ENCODE peak calls at places on chromosomes 11 and 22, in nine cellular contexts. V, X, A, B, G, I, Z, F and K are unnamed samples.

GRCh38 chr22:41976070-41976901 is 7.0 kb downstream of the SEPTIN3 start:
- DNase-seq in V (peak), X (no peak), A (no peak), B (no peak), G (no peak), I (no peak), Z (peak), F (no peak), K (peak)

GRCh38 chr22:47195676-47196492 is 433.4 kb downstream of the TBC1D22A start:
- DNase-seq in V (no peak), X (no peak), A (no peak), B (no peak), G (peak), I (peak), Z (no peak), F (no peak), K (peak)

GRCh38 chr11:65883786-65884715 is 4.2 kb downstream of the FIBP start:
- DNase-seq in V (no peak), X (no peak), A (no peak), B (no peak), G (no peak), I (no peak), Z (no peak), F (no peak), K (no peak)

GRCh38 chr11:28338371-28338770 is 230.2 kb downstream of the METTL15 start:
- DNase-seq in V (no peak), X (no peak), A (no peak), B (no peak), G (no peak), I (no peak), Z (no peak), F (no peak), K (no peak)

GRCh38 chr11:47433991-47434786 is 8.0 kb upstream of the PSMC3 start:
- DNase-seq in V (no peak), X (no peak), A (peak), B (peak), G (no peak), I (peak), Z (no peak), F (peak), K (no peak)

GRCh38 chr11:6693342-6694228 is 10.4 kb upstream of the MRPL17 start:
- DNase-seq in V (no peak), X (peak), A (peak), B (peak), G (no peak), I (peak), Z (no peak), F (peak), K (no peak)

GRCh38 chr11:35344990-35345655 is 74.2 kb downstream of the SLC1A2 start:
- DNase-seq in V (no peak), X (no peak), A (no peak), B (no peak), G (no peak), I (no peak), Z (no peak), F (no peak), K (no peak)

GRCh38 chr11:131002145-131002544 is 85.9 kb upstream of the SNX19 start:
- DNase-seq in V (no peak), X (no peak), A (no peak), B (no peak), G (no peak), I (no peak), Z (no peak), F (no peak), K (no peak)

GRCh38 chr11:29019960-29020683 is 911.9 kb downstream of the METTL15 start:
- DNase-seq in V (peak), X (no peak), A (no peak), B (no peak), G (no peak), I (no peak), Z (peak), F (peak), K (no peak)

GRCh38 chr11:62933775-62934495 is 12.8 kb upstream of the CHRM1 start:
- DNase-seq in V (no peak), X (no peak), A (no peak), B (no peak), G (peak), I (no peak), Z (no peak), F (no peak), K (no peak)

GRCh38 chr11:1854132-1854948 is 1.5 kb downstream of the LSP1 start:
- DNase-seq in V (no peak), X (no peak), A (no peak), B (no peak), G (no peak), I (no peak), Z (no peak), F (no peak), K (no peak)

GRCh38 chr11:134252539-134253188 is 488 bp downstream of the THYN1 start:
- DNase-seq in V (peak), X (no peak), A (no peak), B (no peak), G (no peak), I (peak), Z (peak), F (peak), K (no peak)

GRCh38 chr11:69880041-69880802 is 61.0 kb upstream of the FGF3 start:
- DNase-seq in V (peak), X (no peak), A (no peak), B (no peak), G (peak), I (no peak), Z (no peak), F (no peak), K (no peak)

GRCh38 chr11:83349371-83349770 is 63.2 kb upstream of the CCDC90B start:
- DNase-seq in V (no peak), X (no peak), A (no peak), B (no peak), G (no peak), I (no peak), Z (no peak), F (no peak), K (no peak)

GRCh38 chr22:23913306-23913660 is 19.1 kb downstream of the MIF start:
- DNase-seq in V (no peak), X (no peak), A (no peak), B (no peak), G (no peak), I (no peak), Z (no peak), F (no peak), K (no peak)

GRCh38 chr11:133898770-133899115 is 53.4 kb upstream of the SPATA19 start:
- DNase-seq in V (peak), X (no peak), A (no peak), B (no peak), G (peak), I (peak), Z (no peak), F (no peak), K (no peak)

GRCh38 chr11:561148-562003 is 606 bp downstream of the RASSF7 start:
- DNase-seq in V (no peak), X (no peak), A (no peak), B (no peak), G (no peak), I (no peak), Z (no peak), F (no peak), K (no peak)

GRCh38 chr11:30895046-30895445 is 308.9 kb upstream of the MPPED2 start:
- DNase-seq in V (no peak), X (no peak), A (no peak), B (no peak), G (no peak), I (no peak), Z (no peak), F (no peak), K (no peak)

GRCh38 chr11:78080818-78081495 is 1.3 kb upstream of the NDUFC2 start:
- DNase-seq in V (no peak), X (no peak), A (no peak), B (no peak), G (no peak), I (peak), Z (no peak), F (peak), K (no peak)

GRCh38 chr11:15670520-15671070 is 555.9 kb downstream of the INSC start:
- DNase-seq in V (no peak), X (no peak), A (no peak), B (no peak), G (no peak), I (no peak), Z (no peak), F (no peak), K (no peak)

GRCh38 chr11:2796508-2797180 is 88.9 kb downstream of the CDKN1C start:
- DNase-seq in V (peak), X (no peak), A (no peak), B (no peak), G (no peak), I (peak), Z (no peak), F (no peak), K (peak)

GRCh38 chr11:46332568-46333128 is 14.6 kb upstream of the DGKZ start:
- DNase-seq in V (no peak), X (no peak), A (no peak), B (no peak), G (no peak), I (no peak), Z (peak), F (no peak), K (no peak)

GRCh38 chr11:107496011-107496410 is 38.4 kb upstream of the CWF19L2 start:
- DNase-seq in V (no peak), X (peak), A (peak), B (no peak), G (no peak), I (no peak), Z (no peak), F (peak), K (no peak)

GRCh38 chr22:48520888-48521600 is 1306.6 kb downstream of the BRD1 start:
- DNase-seq in V (no peak), X (no peak), A (no peak), B (no peak), G (no peak), I (no peak), Z (no peak), F (no peak), K (no peak)

GRCh38 chr11:121494355-121495099 is 41.8 kb upstream of the SORL1-AS1 start:
- DNase-seq in V (no peak), X (no peak), A (no peak), B (no peak), G (no peak), I (no peak), Z (no peak), F (no peak), K (no peak)

GRCh38 chr11:32358729-32359128 is 76.6 kb downstream of the WT1 start:
- DNase-seq in V (peak), X (no peak), A (no peak), B (no peak), G (no peak), I (no peak), Z (peak), F (no peak), K (no peak)

GRCh38 chr11:65822760-65823528 is 10.8 kb upstream of the SNX32 start:
- DNase-seq in V (no peak), X (no peak), A (no peak), B (no peak), G (peak), I (no peak), Z (no peak), F (no peak), K (no peak)

GRCh38 chr11:115611343-115611742 is 107.1 kb upstream of the CADM1 start:
- DNase-seq in V (no peak), X (no peak), A (no peak), B (no peak), G (no peak), I (peak), Z (peak), F (no peak), K (no peak)

GRCh38 chr11:66877585-66877984 is 20.7 kb downstream of the LRFN4 start:
- DNase-seq in V (no peak), X (no peak), A (no peak), B (no peak), G (no peak), I (no peak), Z (no peak), F (peak), K (no peak)

GRCh38 chr22:26565181-26565580 is 24.8 kb downstream of the TPST2 start:
- DNase-seq in V (no peak), X (no peak), A (no peak), B (no peak), G (no peak), I (no peak), Z (no peak), F (no peak), K (no peak)

GRCh38 chr22:39290724-39291161 is 28.7 kb downstream of the RPL3 start:
- DNase-seq in V (no peak), X (no peak), A (no peak), B (peak), G (no peak), I (peak), Z (no peak), F (peak), K (no peak)

GRCh38 chr11:65786786-65787636 is at the start of gene OVOL1:
- DNase-seq in V (no peak), X (no peak), A (no peak), B (no peak), G (no peak), I (no peak), Z (peak), F (no peak), K (no peak)

GRCh38 chr11:93857413-93858185 is 7.2 kb upstream of the VSTM5 start:
- DNase-seq in V (no peak), X (no peak), A (no peak), B (peak), G (no peak), I (no peak), Z (no peak), F (peak), K (no peak)

DNA sequence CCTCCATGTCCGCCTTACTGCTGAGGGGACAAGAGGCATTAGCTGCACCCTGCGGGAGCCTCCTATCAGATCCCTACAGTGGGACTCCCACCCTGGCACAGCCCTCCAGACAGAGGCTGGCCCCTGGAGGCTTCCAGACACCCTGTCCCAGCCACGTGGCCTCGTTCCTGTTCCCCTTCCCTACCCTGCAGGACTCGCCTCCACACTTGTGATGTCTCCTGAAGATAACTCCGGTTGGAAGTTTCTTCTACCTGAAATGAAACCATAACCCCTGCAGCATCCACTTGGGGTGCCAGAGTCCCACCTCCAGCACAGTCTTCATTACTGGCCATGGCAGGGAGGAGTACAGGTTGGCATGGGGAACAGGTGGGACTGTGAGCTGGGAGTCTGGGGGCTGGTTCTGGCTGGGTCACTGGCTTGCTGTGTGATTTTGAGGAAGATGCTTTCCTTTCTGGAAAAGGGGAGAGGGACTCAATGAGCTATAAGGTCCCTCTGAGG is 4.9 kb upstream of the SH3BP1 start:
- DNase-seq in V (no peak), X (no peak), A (no peak), B (no peak), G (no peak), I (no peak), Z (no peak), F (no peak), K (no peak)
- TF ChIP-seq CTCF in V (no peak), X (peak), A (peak), B (no peak), G (peak), I (no peak), Z (no peak), F (peak), K (no peak)

DNA sequence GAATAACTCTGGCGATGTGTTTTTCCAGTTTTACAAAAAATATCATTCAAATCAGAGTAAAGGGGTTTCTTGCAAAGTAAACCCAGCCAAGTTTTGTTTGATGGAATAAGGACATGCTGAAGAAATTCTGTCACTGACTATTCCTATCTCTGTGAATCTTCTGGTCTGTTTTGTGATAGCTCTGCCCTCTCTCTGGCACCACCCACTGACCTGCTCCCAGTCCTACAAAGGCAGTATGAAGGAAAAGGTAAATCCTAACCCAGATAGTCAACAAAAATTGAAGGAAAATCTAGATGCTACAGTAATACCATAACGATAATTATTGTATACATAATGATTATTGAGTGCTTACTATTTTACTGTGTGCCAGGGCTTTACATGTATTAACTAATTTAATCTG is 76.3 kb upstream of the TP53AIP1 start:
- DNase-seq in V (no peak), X (no peak), A (no peak), B (no peak), G (no peak), I (no peak), Z (peak), F (no peak), K (no peak)
- TF ChIP-seq CTCF in V (peak), X (no peak), A (no peak), B (no peak), G (no peak), I (no peak), Z (peak), F (no peak), K (no peak)

GRCh38 chr22:20016734-20017621 is at the start of gene ARVCF:
- DNase-seq in V (peak), X (peak), A (peak), B (peak), G (peak), I (peak), Z (peak), F (peak), K (peak)
- TF ChIP-seq CTCF in V (no peak), X (no peak), A (no peak), B (no peak), G (peak), I (peak), Z (no peak), F (no peak), K (no peak)

GRCh38 chr11:9203715-9204311 is 61.3 kb downstream of the DENND5A start:
- DNase-seq in V (peak), X (no peak), A (no peak), B (no peak), G (no peak), I (no peak), Z (peak), F (no peak), K (no peak)
- TF ChIP-seq CTCF in V (peak), X (no peak), A (no peak), B (no peak), G (no peak), I (no peak), Z (peak), F (no peak), K (no peak)

GRCh38 chr22:20531154-20531403 is 23.7 kb downstream of the MED15 start:
- DNase-seq in V (no peak), X (no peak), A (no peak), B (no peak), G (no peak), I (no peak), Z (no peak), F (no peak), K (no peak)

GRCh38 chr22:20528405-20528978 is 21.1 kb downstream of the MED15 start:
- DNase-seq in V (no peak), X (no peak), A (no peak), B (no peak), G (no peak), I (no peak), Z (no peak), F (no peak), K (no peak)

GRCh38 chr22:20531404-20532181 is 24.2 kb downstream of the MED15 start:
- DNase-seq in V (no peak), X (no peak), A (no peak), B (no peak), G (peak), I (peak), Z (peak), F (peak), K (no peak)

GRCh38 chr22:20532256-20532993 is 25.0 kb downstream of the MED15 start:
- DNase-seq in V (no peak), X (no peak), A (no peak), B (no peak), G (no peak), I (no peak), Z (peak), F (peak), K (no peak)

DNA sequence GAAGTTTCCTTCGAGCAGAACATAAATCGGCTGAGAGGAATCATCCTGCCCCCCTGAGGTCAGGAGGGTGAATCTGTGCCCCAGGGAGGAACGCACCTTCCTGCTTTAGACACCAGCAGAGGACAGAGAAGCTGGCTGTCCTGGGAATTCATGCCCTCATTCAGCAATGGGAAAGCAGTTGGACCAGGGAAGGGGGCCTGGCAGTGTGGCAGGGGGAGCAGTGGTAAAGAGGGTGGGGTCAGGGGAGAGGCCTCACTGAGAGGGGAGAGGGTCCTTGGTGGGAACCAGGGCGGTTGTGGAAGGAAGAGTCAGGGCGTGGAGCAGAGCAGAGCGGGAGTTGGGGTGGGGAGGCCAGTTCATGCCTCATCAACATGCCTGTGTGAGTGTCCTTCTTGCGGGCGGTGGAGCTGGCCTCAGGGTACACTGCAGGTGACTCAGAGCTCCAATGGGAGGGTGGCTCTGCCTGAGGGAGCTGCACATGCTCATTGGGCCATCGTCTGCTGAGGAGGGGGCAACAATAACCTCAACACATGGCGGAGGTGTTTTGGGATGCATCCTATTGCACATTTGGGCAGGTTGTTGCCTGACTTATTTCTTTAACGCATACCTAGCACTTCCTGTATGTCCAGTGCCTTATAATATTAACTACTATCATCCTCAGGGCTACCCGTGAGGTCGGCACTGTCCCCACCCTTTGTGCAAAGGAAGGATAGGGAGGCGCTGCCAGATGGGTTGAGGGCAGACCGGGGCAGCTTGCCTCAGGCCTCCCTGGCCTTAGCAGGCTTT is 23.2 kb downstream of the MED15 start:
- DNase-seq in V (no peak), X (no peak), A (no peak), B (no peak), G (no peak), I (peak), Z (no peak), F (peak), K (no peak)
- TF ChIP-seq CTCF in V (no peak), X (no peak), A (no peak), B (no peak), G (no peak), I (no peak), Z (no peak), F (no peak), K (no peak)

DNA sequence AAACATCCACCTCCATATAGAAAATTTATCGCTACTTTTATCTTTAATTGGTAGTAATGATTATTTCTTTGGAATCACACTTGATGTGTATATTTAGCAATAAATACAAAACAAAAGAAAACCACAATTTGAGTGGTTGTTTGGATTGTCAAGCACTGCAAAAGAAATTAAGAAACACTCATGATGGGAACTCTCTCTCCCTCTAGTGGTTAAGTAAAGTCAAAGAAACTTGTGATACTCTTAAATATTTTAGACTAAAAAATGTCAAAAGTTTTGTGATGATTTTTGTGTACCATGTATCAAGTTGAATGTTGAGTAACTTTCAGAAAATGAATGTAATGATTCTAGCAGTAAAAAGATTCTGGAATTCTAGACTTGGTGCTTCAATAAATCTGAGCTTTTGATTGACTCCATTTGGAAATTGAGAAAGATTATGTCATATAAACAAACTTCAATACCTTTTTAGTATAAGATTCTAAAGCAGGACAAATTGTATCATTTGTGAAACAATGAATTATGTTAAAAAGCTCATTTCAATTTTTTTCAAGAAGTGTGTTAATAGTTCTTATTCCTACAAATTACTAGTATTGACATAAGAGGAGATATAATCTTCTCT is 20.8 kb downstream of the MUC15 start:
- DNase-seq in V (no peak), X (no peak), A (peak), B (no peak), G (no peak), I (no peak), Z (no peak), F (peak), K (no peak)
- TF ChIP-seq CTCF in V (no peak), X (peak), A (peak), B (no peak), G (no peak), I (no peak), Z (peak), F (peak), K (no peak)

GRCh38 chr11:73612601-73613137 is 14.8 kb upstream of the FAM168A start:
- DNase-seq in V (no peak), X (no peak), A (no peak), B (no peak), G (no peak), I (no peak), Z (no peak), F (no peak), K (no peak)

GRCh38 chr11:73614591-73614990 is 16.7 kb upstream of the FAM168A start:
- DNase-seq in V (no peak), X (no peak), A (no peak), B (no peak), G (no peak), I (no peak), Z (no peak), F (no peak), K (no peak)
- TF ChIP-seq CTCF in V (no peak), X (no peak), A (no peak), B (no peak), G (no peak), I (no peak), Z (no peak), F (no peak), K (no peak)

GRCh38 chr11:37026741-37027140 is 428.7 kb upstream of the RAG2 start:
- DNase-seq in V (no peak), X (no peak), A (no peak), B (no peak), G (no peak), I (no peak), Z (no peak), F (no peak), K (no peak)
- TF ChIP-seq CTCF in V (no peak), X (no peak), A (no peak), B (no peak), G (no peak), I (no peak), Z (no peak), F (no peak), K (no peak)